ENCODE peak calls at places on chromosomes 7 and 10, in seven cellular contexts. V is SK-N-SH, I is mesenchymal stem cell, N is DND-41, G is neural progenitor cell, Y is hepatocyte, H is fibroblast of lung. Q is an unnamed sample.

GRCh38 chr7:91941450-91941849 is 788 bp downstream of the AKAP9 start:
- DNase-seq in V (peak), I (peak), N (peak), G (peak), Y (peak), H (peak), Q (peak)

GRCh38 chr10:33653584-33654367 is 319.3 kb upstream of the NRP1 start:
- DNase-seq in V (no peak), I (no peak), N (no peak), G (no peak), Y (no peak), H (peak), Q (no peak)

GRCh38 chr7:20019757-20020432 is 197.3 kb downstream of the MACC1 start:
- DNase-seq in V (no peak), I (no peak), N (no peak), G (peak), Y (no peak), H (no peak), Q (peak)

GRCh38 chr7:26688388-26688787 is 176.0 kb downstream of the SKAP2 start:
- DNase-seq in V (no peak), I (no peak), N (no peak), G (no peak), Y (peak), H (peak), Q (no peak)

GRCh38 chr7:119037941-119038340 is 813.4 kb downstream of the ANKRD7 start:
- DNase-seq in V (no peak), I (no peak), N (no peak), G (no peak), Y (no peak), H (no peak), Q (no peak)

GRCh38 chr10:114850126-114850525 is 28.5 kb downstream of the FHIP2A start:
- DNase-seq in V (no peak), I (no peak), N (no peak), G (no peak), Y (no peak), H (no peak), Q (no peak)

GRCh38 chr7:78576196-78576595 is 777.6 kb downstream of the PHTF2 start:
- DNase-seq in V (no peak), I (peak), N (no peak), G (peak), Y (no peak), H (no peak), Q (no peak)

GRCh38 chr10:80596391-80597257 is 58.9 kb downstream of the SH2D4B start:
- DNase-seq in V (peak), I (peak), N (peak), G (peak), Y (peak), H (peak), Q (peak)

GRCh38 chr7:78679477-78679876 is 774.0 kb downstream of the MAGI2 start:
- DNase-seq in V (no peak), I (no peak), N (no peak), G (no peak), Y (no peak), H (no peak), Q (no peak)

GRCh38 chr7:135160098-135160857 is 10.2 kb downstream of the CYREN start:
- DNase-seq in V (no peak), I (peak), N (no peak), G (no peak), Y (no peak), H (peak), Q (no peak)

GRCh38 chr7:144391823-144392255 is 11.7 kb downstream of the NOBOX start:
- DNase-seq in V (peak), I (peak), N (peak), G (peak), Y (peak), H (peak), Q (peak)

GRCh38 chr7:159019111-159019510 is 125.6 kb downstream of the VIPR2 start:
- DNase-seq in V (no peak), I (no peak), N (peak), G (no peak), Y (no peak), H (no peak), Q (no peak)

GRCh38 chr10:16913266-16913665 is 96.0 kb upstream of the RSU1 start:
- DNase-seq in V (no peak), I (no peak), N (no peak), G (no peak), Y (no peak), H (no peak), Q (no peak)

GRCh38 chr7:97479740-97480290 is 252.1 kb upstream of the TAC1 start:
- DNase-seq in V (no peak), I (no peak), N (no peak), G (peak), Y (no peak), H (no peak), Q (no peak)

GRCh38 chr10:50653142-50653541 is 29.4 kb upstream of the SGMS1 start:
- DNase-seq in V (peak), I (peak), N (no peak), G (no peak), Y (peak), H (peak), Q (no peak)
- H2AFZ ChIP-seq in V (no peak), I (no peak), N (no peak), G (peak), Y (no peak), H (no peak), Q (no peak)

GRCh38 chr7:40915061-40915460 is 780.3 kb downstream of the SUGCT start:
- DNase-seq in V (no peak), I (no peak), N (no peak), G (no peak), Y (peak), H (no peak), Q (no peak)

GRCh38 chr7:40922316-40922670 is 780.6 kb downstream of the INHBA start:
- DNase-seq in V (no peak), I (peak), N (no peak), G (no peak), Y (no peak), H (peak), Q (no peak)

GRCh38 chr7:40921589-40922315 is 781.1 kb downstream of the INHBA start:
- DNase-seq in V (no peak), I (no peak), N (no peak), G (no peak), Y (no peak), H (no peak), Q (no peak)

GRCh38 chr7:40916811-40917210 is 782.0 kb downstream of the SUGCT start:
- DNase-seq in V (no peak), I (peak), N (no peak), G (no peak), Y (no peak), H (no peak), Q (no peak)

DNA sequence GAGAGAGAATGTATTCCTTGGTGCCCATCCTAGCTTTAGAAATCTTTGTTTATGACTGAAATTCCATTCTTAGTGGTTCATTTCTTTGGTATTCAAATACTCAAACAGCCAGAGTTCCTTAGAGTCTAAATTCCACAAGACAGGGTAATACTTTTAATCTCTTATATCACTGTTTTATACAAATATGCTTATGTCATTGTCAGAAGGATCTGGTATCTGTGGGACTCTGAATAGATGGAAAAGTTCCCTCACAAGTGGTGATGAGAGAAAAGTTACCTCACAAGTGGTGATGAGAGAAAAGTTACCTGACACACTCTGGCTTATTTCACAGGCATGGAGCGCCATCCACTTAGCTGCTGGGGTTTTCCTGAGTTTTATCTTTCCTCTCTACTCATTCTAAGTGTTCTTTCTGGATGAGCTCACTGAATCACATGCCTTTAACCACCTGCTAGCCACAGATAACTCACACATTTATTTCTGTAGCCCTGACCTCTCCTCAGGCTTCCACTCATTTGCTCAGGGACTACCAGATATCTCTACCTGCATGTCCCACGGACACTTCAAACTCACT is 784.0 kb downstream of the SUGCT start:
- DNase-seq in V (no peak), I (peak), N (no peak), G (no peak), Y (peak), H (peak), Q (no peak)
- H2AFZ ChIP-seq in V (no peak), I (no peak), N (no peak), G (no peak), Y (no peak), H (no peak), Q (no peak)

GRCh38 chr10:78332013-78332412 is 298.4 kb downstream of the RPS24 start:
- DNase-seq in V (no peak), I (no peak), N (no peak), G (no peak), Y (no peak), H (no peak), Q (no peak)
- H2AFZ ChIP-seq in V (peak), I (no peak), N (no peak), G (no peak), Y (no peak), H (no peak), Q (no peak)

DNA sequence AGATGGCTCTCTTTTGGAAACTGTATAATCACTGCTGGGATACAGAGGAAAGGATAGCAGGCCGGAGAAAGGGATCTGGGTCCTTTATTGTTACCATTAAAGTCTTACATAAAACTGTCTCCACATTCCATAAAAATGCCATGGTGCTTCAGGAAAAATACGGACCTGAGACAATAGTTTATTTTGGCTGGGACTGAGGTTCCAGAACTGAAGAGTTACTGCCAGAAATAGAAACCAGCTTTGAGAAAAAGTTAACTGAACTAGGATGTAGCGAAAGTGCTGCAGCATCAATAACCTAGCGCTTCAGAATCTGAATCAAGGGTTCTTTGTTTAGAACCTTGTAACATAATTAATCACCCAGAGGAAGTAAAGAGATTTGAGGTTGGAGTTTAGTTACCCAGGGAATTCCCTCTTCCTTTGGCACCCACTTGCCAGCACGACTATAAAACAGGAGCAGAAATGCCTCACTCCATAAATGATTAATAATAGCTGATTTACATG is 38.0 kb downstream of the MEOX2 start:
- DNase-seq in V (no peak), I (no peak), N (no peak), G (no peak), Y (no peak), H (no peak), Q (no peak)
- H2AFZ ChIP-seq in V (no peak), I (no peak), N (no peak), G (peak), Y (no peak), H (peak), Q (no peak)

GRCh38 chr7:130368347-130368746 is 11.9 kb upstream of the CPA1 start:
- DNase-seq in V (no peak), I (no peak), N (no peak), G (no peak), Y (no peak), H (no peak), Q (no peak)

GRCh38 chr7:130367836-130368235 is 12.5 kb upstream of the CPA1 start:
- DNase-seq in V (no peak), I (no peak), N (no peak), G (no peak), Y (no peak), H (no peak), Q (no peak)

GRCh38 chr7:130371059-130371458 is 9.2 kb upstream of the CPA1 start:
- DNase-seq in V (no peak), I (peak), N (no peak), G (no peak), Y (no peak), H (peak), Q (no peak)

GRCh38 chr7:130369110-130369711 is 11.1 kb upstream of the CPA1 start:
- DNase-seq in V (peak), I (peak), N (no peak), G (no peak), Y (peak), H (peak), Q (no peak)

GRCh38 chr7:130369831-130370230 is 10.5 kb upstream of the CPA1 start:
- DNase-seq in V (no peak), I (peak), N (no peak), G (no peak), Y (no peak), H (no peak), Q (no peak)
- H2AFZ ChIP-seq in V (no peak), I (no peak), N (no peak), G (no peak), Y (no peak), H (no peak), Q (no peak)

DNA sequence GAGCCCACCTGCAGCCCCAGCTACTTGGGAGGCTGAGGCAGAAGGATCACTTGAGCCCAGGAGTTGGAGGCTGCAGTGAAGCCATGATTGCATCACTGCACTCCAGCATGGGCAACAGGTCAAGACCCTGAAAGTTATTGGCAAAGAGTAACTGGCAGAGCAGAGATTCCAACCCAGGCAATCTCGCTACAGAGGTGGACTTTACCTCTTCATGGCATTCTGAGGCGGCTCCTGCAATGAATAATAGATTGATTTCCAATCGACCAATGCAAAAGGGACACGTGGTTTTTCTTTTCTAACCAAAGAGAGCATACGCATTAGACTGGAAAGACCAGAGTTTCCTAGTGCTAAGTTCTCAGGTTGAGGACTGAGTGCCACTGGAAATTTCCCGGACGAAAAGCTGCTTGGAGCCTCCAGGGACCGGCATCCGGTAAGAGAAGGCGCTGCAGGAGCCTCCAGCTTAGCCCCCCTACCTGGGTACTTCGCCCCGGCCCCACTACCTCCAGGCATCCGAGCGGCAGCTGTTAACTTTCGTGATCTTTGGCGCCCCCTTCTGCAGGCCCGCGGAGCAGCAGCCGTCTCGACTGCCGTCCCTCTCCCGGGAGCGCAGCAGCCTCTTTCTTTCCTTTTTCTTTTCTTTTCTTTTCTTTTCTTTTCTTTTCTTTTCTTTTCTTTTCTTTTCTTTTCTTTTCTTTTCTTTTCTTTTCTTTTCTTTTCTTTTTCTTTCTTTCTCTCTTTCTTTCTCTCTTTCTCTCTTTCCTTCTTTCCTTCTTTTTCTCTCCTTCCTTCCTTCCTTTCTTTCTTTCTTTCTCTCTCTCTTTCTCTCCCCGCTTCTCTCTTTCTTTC is 4.1 kb downstream of the MBLAC1 start:
- DNase-seq in V (peak), I (peak), N (peak), G (peak), Y (peak), H (peak), Q (peak)
- H2AFZ ChIP-seq in V (peak), I (no peak), N (peak), G (peak), Y (peak), H (no peak), Q (peak)

Q was measured in Karpas-422.